ENCODE peak calls at places on chromosome 1, in seven cellular contexts. X is endodermal cell; A is astrocyte of the spinal cord; Z is A549; R is Jurkat, Clone E6-1; B is skeletal muscle cell; H is heart left ventricle. Q is an unnamed sample.

GRCh38 chr1:216723274-216723780 is at the start of gene ESRRG:
- DNase-seq in R (no peak), X (peak), B (no peak), Z (no peak), A (peak), H (peak), Q (peak)

GRCh38 chr1:5648410-5649165 is 343.6 kb downstream of the NPHP4 start:
- DNase-seq in A (no peak), Z (no peak), R (no peak), B (no peak), H (no peak), X (peak), Q (no peak)

GRCh38 chr1:18751425-18751824 is 108.0 kb downstream of the TAS1R2 start:
- DNase-seq in A (no peak), X (no peak), H (no peak), R (no peak), B (no peak), Z (no peak), Q (no peak)

GRCh38 chr1:210298296-210298695 is 30.4 kb upstream of the HHAT start:
- DNase-seq in R (no peak), Z (no peak), A (no peak), H (no peak), X (no peak), B (no peak), Q (no peak)

GRCh38 chr1:246609632-246610031 is 43.4 kb downstream of the CNST start:
- DNase-seq in B (no peak), H (no peak), Z (no peak), A (no peak), X (no peak), R (no peak), Q (no peak)

GRCh38 chr1:41773144-41773571 is 145.6 kb downstream of the HIVEP3 start:
- DNase-seq in R (no peak), X (no peak), H (no peak), B (peak), A (peak), Z (no peak), Q (no peak)

GRCh38 chr1:173403996-173404395 is 73.1 kb upstream of the PRDX6 start:
- DNase-seq in X (peak), R (no peak), A (no peak), H (no peak), Z (no peak), B (no peak), Q (no peak)

GRCh38 chr1:209326096-209326495 is 257.4 kb upstream of the CAMK1G start:
- DNase-seq in R (no peak), B (no peak), H (no peak), Z (no peak), A (no peak), X (no peak), Q (no peak)

GRCh38 chr1:74180490-74180889 is 17.5 kb downstream of the LRRIQ3 start:
- DNase-seq in H (no peak), R (no peak), A (peak), Z (no peak), B (peak), X (no peak), Q (no peak)

GRCh38 chr1:161018631-161018930 is 2.4 kb downstream of the F11R start:
- DNase-seq in X (peak), R (no peak), Z (no peak), A (no peak), B (no peak), H (no peak), Q (no peak)
- H3K4me3 ChIP-seq in X (peak), R (no peak), Z (no peak), A (no peak), B (no peak), H (no peak), Q (no peak)

GRCh38 chr1:203556047-203556851 is 62.3 kb downstream of the OPTC start:
- DNase-seq in B (peak), X (peak), R (no peak), Z (no peak), H (peak), A (peak), Q (peak)
- H3K4me3 ChIP-seq in B (no peak), X (no peak), R (no peak), Z (no peak), H (peak), A (no peak), Q (no peak)

DNA sequence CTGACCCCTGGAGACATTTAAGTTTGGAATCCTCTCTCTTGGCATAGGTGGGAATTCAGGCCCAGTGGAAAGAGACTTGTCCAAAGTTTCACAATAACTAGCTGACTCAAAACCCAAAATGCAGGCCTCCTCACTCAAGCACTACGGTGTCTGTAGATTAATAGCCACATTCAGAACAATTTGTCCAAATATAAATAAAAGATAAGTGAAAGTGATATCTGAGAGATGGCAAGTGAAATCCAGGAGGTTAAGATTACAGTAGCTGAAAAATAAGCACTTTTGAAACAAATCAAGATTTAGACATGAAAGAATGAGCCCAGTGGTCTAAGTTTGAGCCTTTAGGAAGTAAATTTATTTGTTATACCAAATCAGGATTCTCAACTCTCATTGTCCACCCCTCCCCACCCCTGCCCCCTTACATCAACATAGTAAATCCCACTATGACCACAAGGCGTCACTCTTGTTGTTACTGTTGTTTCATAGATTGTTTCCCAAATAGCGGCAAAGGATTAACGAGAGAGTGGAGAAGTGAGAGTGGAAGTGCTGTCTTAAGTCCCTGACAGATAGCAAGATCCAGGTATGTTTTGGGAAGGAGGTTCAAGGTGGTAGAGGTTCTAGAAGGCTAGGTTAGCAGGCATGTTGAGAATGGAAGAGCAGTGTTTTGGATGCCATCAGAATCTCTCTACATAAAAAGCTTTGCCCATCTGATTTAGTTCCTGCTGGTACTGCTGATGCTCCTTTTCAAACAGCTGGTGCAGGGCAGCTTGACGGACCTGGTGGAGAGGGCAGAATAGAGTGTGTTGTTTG is 7.1 kb upstream of the TPM3 start:
- DNase-seq in X (peak), A (peak), Z (peak), B (no peak), H (no peak), R (peak), Q (peak)
- H3K4me3 ChIP-seq in X (no peak), A (peak), Z (no peak), B (no peak), H (no peak), R (no peak), Q (no peak)

DNA sequence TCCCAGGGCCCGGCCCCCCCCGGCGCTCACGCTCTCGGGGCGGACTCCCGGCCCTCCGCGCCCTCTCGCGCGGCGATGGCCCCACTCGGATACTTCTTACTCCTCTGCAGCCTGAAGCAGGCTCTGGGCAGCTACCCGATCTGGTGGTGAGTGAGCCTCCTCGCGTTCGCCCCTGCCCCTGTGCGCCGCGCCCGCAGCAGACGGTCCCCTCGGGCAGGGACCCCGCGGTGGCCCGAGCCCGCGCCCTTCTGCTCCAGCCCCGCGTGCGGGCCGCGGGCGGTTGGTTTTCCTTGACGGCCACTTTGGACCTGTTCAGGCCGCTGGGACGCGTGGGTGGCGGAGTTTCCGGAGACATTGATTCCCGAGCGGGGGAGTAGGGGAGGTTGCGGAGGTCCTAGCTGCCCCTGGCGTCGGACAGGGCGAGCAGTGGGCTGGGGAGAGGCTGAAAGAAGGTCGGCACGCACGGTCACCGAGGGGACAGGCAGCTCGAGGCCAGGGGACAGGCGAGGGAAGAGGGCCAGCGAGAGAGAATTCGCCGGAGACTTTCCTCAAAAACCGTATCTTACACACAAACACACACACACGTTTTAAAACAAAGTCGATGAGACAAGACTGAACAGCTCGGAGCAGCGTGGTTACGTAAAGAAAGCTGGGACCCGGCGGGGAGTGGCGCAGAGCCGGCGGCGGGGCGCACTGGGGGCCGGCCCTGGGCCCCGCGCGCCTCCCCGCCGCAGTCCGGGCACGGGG is 429 bp downstream of the WNT3A start:
- DNase-seq in Z (no peak), X (peak), A (no peak), B (no peak), H (no peak), R (no peak), Q (no peak)
- H3K4me3 ChIP-seq in Z (peak), X (peak), A (no peak), B (no peak), H (no peak), R (no peak), Q (no peak)

GRCh38 chr1:205442051-205442721 is 13.7 kb downstream of the BLACAT1 start:
- DNase-seq in H (no peak), X (peak), R (no peak), B (no peak), A (no peak), Z (no peak), Q (no peak)

GRCh38 chr1:205440476-205441317 is 15.1 kb downstream of the BLACAT1 start:
- DNase-seq in X (peak), R (peak), Z (peak), H (peak), B (no peak), A (peak), Q (peak)

GRCh38 chr1:205440121-205440475 is 15.7 kb downstream of the BLACAT1 start:
- DNase-seq in A (no peak), H (no peak), R (no peak), B (no peak), Z (no peak), X (no peak), Q (no peak)

GRCh38 chr1:205441716-205442050 is 14.2 kb downstream of the BLACAT1 start:
- DNase-seq in A (no peak), R (no peak), B (no peak), H (no peak), X (peak), Z (no peak), Q (no peak)

DNA sequence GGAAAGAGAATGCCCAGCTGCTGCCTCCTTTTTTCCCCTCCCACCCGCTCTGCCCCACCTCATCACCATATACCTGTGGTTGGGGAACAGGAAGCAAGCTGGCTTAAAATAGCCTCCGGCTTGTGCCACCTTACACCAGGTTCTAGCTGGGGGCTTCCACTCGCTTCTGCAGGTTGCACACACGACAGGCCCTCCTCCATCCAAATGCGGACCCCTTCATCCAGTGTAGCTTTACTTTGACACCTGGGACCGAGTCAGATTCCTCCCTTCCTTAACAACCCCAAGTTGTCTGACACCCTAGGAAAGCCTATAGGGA is 14.6 kb downstream of the BLACAT1 start:
- DNase-seq in Z (no peak), R (no peak), A (no peak), X (no peak), B (no peak), H (no peak), Q (no peak)
- H3K4me3 ChIP-seq in Z (no peak), R (no peak), A (no peak), X (no peak), B (no peak), H (no peak), Q (no peak)

GRCh38 chr1:47510282-47510811 is 72.5 kb downstream of the FOXD2 start:
- DNase-seq in A (no peak), B (no peak), X (peak), R (no peak), H (no peak), Z (no peak), Q (no peak)

GRCh38 chr1:47507140-47507539 is 69.3 kb downstream of the FOXD2 start:
- DNase-seq in R (no peak), A (no peak), H (no peak), Z (no peak), X (peak), B (no peak), Q (no peak)

GRCh38 chr1:47507921-47508894 is 70.4 kb downstream of the FOXD2 start:
- DNase-seq in B (no peak), Z (no peak), H (peak), A (no peak), X (peak), R (no peak), Q (peak)

GRCh38 chr1:47511825-47512224 is 74.0 kb downstream of the FOXD2 start:
- DNase-seq in R (no peak), B (no peak), A (no peak), X (no peak), Z (no peak), H (no peak), Q (no peak)

DNA sequence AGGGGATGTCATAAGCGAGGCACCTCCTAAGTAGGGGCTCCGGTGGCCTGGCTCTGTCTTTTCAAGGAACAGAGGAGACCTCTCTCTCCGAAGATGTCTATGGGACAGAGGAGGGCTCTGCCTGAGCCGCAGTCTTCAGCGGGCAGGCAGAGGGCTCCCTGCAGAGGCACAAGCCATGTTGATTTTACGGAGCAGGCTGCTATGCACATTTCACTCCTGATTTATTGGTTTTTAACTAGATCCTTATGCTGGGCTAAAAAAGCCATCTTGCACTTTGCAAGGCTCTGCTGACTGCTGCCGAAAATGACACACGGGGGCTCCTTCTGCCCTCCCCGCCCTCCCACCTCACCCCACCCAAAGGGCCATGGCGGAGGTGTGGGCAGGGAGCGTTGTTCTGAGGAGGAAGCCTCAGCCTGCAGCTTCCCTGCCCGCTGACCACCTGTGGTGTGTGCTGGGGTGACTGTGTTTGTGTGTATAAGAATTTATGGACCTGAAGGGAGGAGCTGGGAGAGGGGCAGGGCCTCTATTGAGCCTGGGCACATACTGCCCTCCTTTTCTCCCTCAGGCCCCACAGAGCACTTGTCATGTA is 71.2 kb downstream of the FOXD2 start:
- DNase-seq in R (no peak), H (no peak), Z (no peak), X (peak), A (peak), B (no peak), Q (no peak)
- H3K4me3 ChIP-seq in R (no peak), H (peak), Z (peak), X (peak), A (no peak), B (no peak), Q (no peak)

GRCh38 chr1:116382321-116382720 is 9.3 kb downstream of the ATP1A1 start:
- DNase-seq in R (no peak), A (peak), Z (no peak), H (no peak), B (no peak), X (no peak), Q (no peak)
- H3K4me3 ChIP-seq in R (no peak), A (no peak), Z (no peak), H (no peak), B (no peak), X (peak), Q (no peak)

GRCh38 chr1:101022294-101022693 is 3.3 kb downstream of the DPH5 start:
- DNase-seq in R (no peak), H (no peak), X (no peak), B (no peak), A (peak), Z (no peak), Q (no peak)

GRCh38 chr1:101013776-101014175 is 11.8 kb downstream of the DPH5 start:
- DNase-seq in X (no peak), R (peak), H (no peak), B (no peak), Z (no peak), A (no peak), Q (no peak)

GRCh38 chr1:101017448-101017847 is 8.1 kb downstream of the DPH5 start:
- DNase-seq in Z (no peak), H (no peak), X (no peak), A (no peak), B (no peak), R (no peak), Q (no peak)
- H3K4me3 ChIP-seq in Z (no peak), H (no peak), X (no peak), A (no peak), B (no peak), R (no peak), Q (no peak)

GRCh38 chr1:147083919-147084272 is 88.4 kb downstream of the PRKAB2 start:
- DNase-seq in X (no peak), B (no peak), R (no peak), A (no peak), H (no peak), Z (no peak), Q (no peak)
- H3K4me3 ChIP-seq in X (peak), B (peak), R (no peak), A (peak), H (peak), Z (peak), Q (no peak)

Q was measured in HAP-1.